ENCODE peak calls at places on chromosomes 13 and 19, in four cellular contexts. J is endodermal cell, Y is adrenal gland, H is transverse colon. N is an unnamed sample.

GRCh38 chr13:40552895-40553294 is 113.5 kb downstream of the FOXO1 start:
- DNase-seq in J (no peak), Y (no peak), H (no peak), N (no peak)

GRCh38 chr19:40277356-40277755 is 7.8 kb downstream of the AKT2 start:
- DNase-seq in J (no peak), Y (no peak), H (no peak), N (no peak)

GRCh38 chr19:19274146-19274545 is 1.0 kb upstream of the TM6SF2 start:
- DNase-seq in J (peak; percentile 48), Y (no peak), H (no peak), N (no peak)

GRCh38 chr19:34489175-34489574 is 7.6 kb downstream of the WTIP start:
- DNase-seq in J (no peak), Y (no peak), H (no peak), N (no peak)

GRCh38 chr19:10687518-10688288 is 13.5 kb upstream of the QTRT1 start:
- DNase-seq in J (no peak), Y (no peak), H (no peak), N (no peak)

GRCh38 chr19:40805258-40805868 is 6.4 kb downstream of the EGLN2 start:
- DNase-seq in J (no peak), Y (peak; percentile 74), H (peak; percentile 64), N (peak; percentile 66)

GRCh38 chr19:37654525-37654832 is 786 bp downstream of the ZFP30 start:
- DNase-seq in J (no peak), Y (no peak), H (no peak), N (no peak)

GRCh38 chr19:11418518-11419506 is at the start of gene RGL3:
- DNase-seq in J (peak; percentile 95), Y (no peak), H (peak; percentile 51), N (no peak)

GRCh38 chr13:54742984-54743383 is 1714.4 kb downstream of the OLFM4 start:
- DNase-seq in J (no peak), Y (no peak), H (no peak), N (no peak)

GRCh38 chr19:7729211-7729610 is 2.7 kb downstream of the CLEC4G start:
- DNase-seq in J (peak; percentile 62), Y (no peak), H (no peak), N (no peak)

GRCh38 chr13:51324714-51325440 is 14.6 kb upstream of the SERPINE3 start:
- DNase-seq in J (peak; percentile 69), Y (no peak), H (no peak), N (no peak)

GRCh38 chr13:33642374-33643065 is 175.4 kb upstream of the RFC3 start:
- DNase-seq in J (peak; percentile 68), Y (peak; percentile 72), H (peak; percentile 43), N (peak; percentile 52)

GRCh38 chr13:22828081-22828480 is 352.7 kb upstream of the SGCG start:
- DNase-seq in J (no peak), Y (no peak), H (no peak), N (no peak)

GRCh38 chr19:29285878-29286277 is 72.9 kb upstream of the UQCRFS1 start:
- DNase-seq in J (peak; percentile 85), Y (no peak), H (no peak), N (no peak)

GRCh38 chr19:7915250-7916136 is 863 bp downstream of the TGFBR3L start:
- DNase-seq in J (no peak), Y (no peak), H (no peak), N (no peak)

DNA sequence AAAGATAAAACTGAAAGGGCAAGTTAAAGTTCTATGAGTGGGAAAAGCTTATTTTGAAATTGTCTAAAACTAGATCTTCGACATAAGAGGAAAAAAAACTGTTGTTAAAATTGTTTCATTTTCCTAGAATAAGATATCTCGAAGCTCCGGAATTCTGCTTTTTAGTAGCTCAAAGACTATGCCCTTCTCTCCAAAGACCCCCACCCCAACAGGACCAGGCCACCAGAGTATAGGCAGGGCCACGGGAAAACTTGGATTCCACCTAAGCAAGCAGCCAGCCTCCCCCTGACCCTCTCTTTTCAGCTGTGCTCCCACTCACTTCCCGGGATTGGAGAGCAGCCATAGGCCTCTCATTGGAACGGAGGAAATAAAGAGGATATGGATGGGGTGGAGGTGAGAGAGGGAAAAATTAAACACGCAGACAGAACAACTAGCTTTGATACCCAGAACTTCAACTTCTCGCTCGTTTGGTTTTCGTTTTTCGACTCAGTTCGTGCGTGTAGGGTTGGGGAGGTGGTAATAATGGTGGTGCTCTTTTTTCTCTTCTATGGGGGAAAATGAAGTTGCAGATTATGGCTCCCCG is 2.9 kb downstream of the POU4F1 start:
- DNase-seq in J (no peak), Y (no peak), H (no peak), N (no peak)
- H3K4me3 ChIP-seq in J (no peak overlapping the region), Y (no peak overlapping the region), H (no peak overlapping the region), N (no peak overlapping the region)

GRCh38 chr13:49098771-49099512 is 121.2 kb upstream of the MLNR start:
- DNase-seq in J (no peak), Y (no peak), H (no peak), N (no peak)
- TF ChIP-seq CTCF in J (peak; percentile 74), Y (peak; percentile 53), H (peak; percentile 31), N (peak; percentile 82)

DNA sequence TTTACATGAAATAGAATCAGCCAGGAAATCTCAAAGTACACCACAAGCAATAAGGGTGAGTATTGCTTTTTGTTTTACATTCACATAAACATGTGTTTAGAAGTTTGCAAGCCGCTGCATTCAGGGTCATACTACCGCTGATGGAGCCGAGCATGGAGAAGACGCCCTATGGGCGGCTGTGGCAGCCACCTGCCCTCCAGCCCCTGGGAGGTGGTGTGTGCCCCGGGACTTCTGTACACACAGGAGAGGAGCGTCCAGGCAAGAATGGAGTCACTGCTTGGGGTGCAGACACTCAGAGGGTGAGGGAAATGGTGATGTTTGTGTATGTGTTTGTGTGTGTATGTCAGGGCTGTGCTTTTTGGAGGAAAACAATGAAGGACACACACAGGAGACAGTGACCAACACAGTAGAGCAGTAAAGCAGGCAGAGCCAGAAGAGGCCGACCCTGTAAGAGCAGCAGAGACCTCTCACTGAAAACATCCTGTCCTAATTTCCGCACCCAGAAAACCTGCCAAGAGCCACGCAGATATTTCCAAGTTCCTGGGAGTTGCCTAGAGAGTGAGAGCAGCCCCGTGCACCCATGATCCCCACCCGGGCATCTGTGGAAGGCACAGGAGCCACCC is 108.1 kb upstream of the GJB6 start:
- DNase-seq in J (no peak), Y (no peak), H (no peak), N (no peak)
- H3K4me3 ChIP-seq in J (no peak overlapping the region), Y (no peak overlapping the region), H (no peak overlapping the region), N (no peak overlapping the region)

DNA sequence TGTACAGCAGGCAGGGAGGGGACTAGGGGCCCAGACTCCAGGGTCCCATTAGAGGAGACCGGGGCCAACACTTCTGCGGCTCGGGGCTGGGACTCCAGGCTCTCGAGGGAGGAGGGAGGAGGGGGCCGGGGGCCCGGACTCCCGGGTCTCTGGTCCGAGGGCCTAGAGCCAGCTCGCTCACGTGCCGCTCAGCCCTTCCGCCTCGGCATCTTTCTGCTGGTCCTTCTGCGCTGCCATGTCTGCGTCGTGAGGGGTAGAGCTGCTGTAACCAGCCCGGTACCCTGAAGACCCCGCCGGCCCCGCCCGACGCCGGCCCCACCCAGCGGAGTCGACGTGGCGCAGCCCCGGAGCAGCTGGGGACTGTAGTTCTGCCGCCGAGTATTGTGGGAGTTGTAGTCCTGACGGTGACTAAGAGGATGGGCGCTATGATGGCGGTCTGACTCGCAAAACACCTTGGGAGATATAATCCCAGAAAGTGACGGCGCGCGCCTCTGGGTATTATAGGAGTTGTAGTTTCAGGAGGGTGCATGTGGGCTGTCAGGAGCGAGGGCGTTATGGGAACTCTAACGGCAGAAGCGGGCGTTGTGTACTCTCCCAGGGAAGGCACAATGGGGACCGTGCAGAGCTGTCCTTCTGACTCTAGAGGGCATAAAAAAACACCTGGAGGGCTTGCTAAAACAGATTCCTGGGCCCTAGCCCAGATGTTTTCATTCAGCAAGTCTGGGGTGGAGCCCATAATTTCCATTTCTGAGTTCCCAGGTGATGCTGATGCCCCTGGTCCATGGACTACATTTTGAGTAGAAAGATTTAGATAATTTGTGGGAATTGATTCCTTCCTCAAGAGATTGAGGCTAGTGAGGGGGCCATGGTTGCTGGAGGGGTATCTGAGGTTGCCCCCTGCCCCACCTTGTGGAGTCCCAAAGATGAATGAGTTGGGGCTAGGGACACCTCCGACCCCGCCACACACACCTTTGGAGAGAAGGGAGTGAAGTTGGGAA is at the start of gene RABAC1:
- DNase-seq in J (peak; percentile 98), Y (peak; percentile 84), H (peak; percentile 93), N (peak; percentile 41)
- TF ChIP-seq CTCF in J (peak; percentile 67), Y (no peak), H (no peak), N (no peak)

GRCh38 chr19:2483484-2484151 is 7.7 kb downstream of the GADD45B start:
- DNase-seq in J (peak; percentile 30), Y (no peak), H (no peak), N (no peak)
- H3K4me3 ChIP-seq in J (no peak overlapping the region), Y (no peak overlapping the region), H (no peak overlapping the region), N (no peak overlapping the region)

GRCh38 chr13:85798999-85799646 is at the start of gene SLITRK6:
- DNase-seq in J (peak; percentile 70), Y (no peak), H (no peak), N (peak; percentile 93)
- TF ChIP-seq CTCF in J (peak; percentile 26), Y (no peak), H (no peak), N (peak; percentile 51)